ENCODE peak calls at places on chromosomes 13 and 19, in four cellular contexts. H is epithelial cell of esophagus; T is stimulated activated CD4-positive, alpha-beta T cell treated with anti-CD3 and anti-CD28 coated beads, Interleukin-15, amount 100 ng/mL, for 1 hour; K is breast epithelium. O is an unnamed sample.

GRCh38 chr13:112999414-113000177 is 30.6 kb downstream of the MCF2L start:
- DNase-seq in H (no peak), T (no peak), K (no peak), O (no peak)

GRCh38 chr13:35723820-35724219 is 247.3 kb upstream of the MAB21L1 start:
- DNase-seq in H (no peak), T (no peak), K (no peak), O (no peak)

GRCh38 chr13:44293354-44293753 is 80.3 kb upstream of the SERP2 start:
- DNase-seq in H (no peak), T (no peak), K (no peak), O (no peak)

GRCh38 chr13:99617474-99618255 is 116.4 kb downstream of the TM9SF2 start:
- DNase-seq in H (peak), T (no peak), K (no peak), O (peak)

GRCh38 chr13:96091164-96091931 is 1.4 kb downstream of the HS6ST3 start:
- DNase-seq in H (no peak), T (no peak), K (no peak), O (no peak)

GRCh38 chr19:35554076-35554475 is 8.7 kb downstream of the TMEM147 start:
- DNase-seq in H (no peak), T (no peak), K (no peak), O (no peak)

GRCh38 chr13:35995136-35995535 is 136.0 kb downstream of the DCLK1 start:
- DNase-seq in H (no peak), T (no peak), K (no peak), O (peak)

GRCh38 chr13:23567792-23568480 is 2.3 kb upstream of the TNFRSF19 start:
- DNase-seq in H (no peak), T (no peak), K (no peak), O (peak)

GRCh38 chr13:43405457-43405856 is 381.3 kb downstream of the ENOX1 start:
- DNase-seq in H (peak), T (no peak), K (no peak), O (peak)

GRCh38 chr13:32031025-32031814 is at the start of gene FRY:
- DNase-seq in H (peak), T (peak), K (peak), O (peak)

GRCh38 chr13:44299544-44299943 is 74.1 kb upstream of the SERP2 start:
- DNase-seq in H (no peak), T (no peak), K (no peak), O (no peak)

GRCh38 chr13:22432690-22433089 is 748.1 kb upstream of the SGCG start:
- DNase-seq in H (no peak), T (no peak), K (no peak), O (no peak)

GRCh38 chr19:49243726-49244125 is 81.3 kb downstream of the SLC6A16 start:
- DNase-seq in H (no peak), T (no peak), K (no peak), O (no peak)

GRCh38 chr19:42280761-42281174 is 11.7 kb downstream of the CIC start:
- DNase-seq in H (no peak), T (peak), K (no peak), O (peak)

GRCh38 chr19:49591731-49592485 is 926 bp downstream of the PRR12 start:
- DNase-seq in H (peak), T (no peak), K (peak), O (peak)

GRCh38 chr13:98109226-98109625 is 33.7 kb upstream of the FARP1 start:
- DNase-seq in H (no peak), T (no peak), K (no peak), O (no peak)

GRCh38 chr19:16654621-16655020 is 5.3 kb downstream of the SMIM7 start:
- DNase-seq in H (peak), T (no peak), K (no peak), O (no peak)

GRCh38 chr19:19043481-19043880 is 10.1 kb downstream of the ARMC6 start:
- DNase-seq in H (no peak), T (no peak), K (no peak), O (no peak)

GRCh38 chr19:19597809-19598306 is 20.6 kb downstream of the PBX4 start:
- DNase-seq in H (no peak), T (no peak), K (no peak), O (no peak)

GRCh38 chr13:81487151-81487550 is 1146.2 kb upstream of the SPRY2 start:
- DNase-seq in H (peak), T (no peak), K (no peak), O (peak)

GRCh38 chr13:112912726-112913440 is 56.1 kb upstream of the MCF2L start:
- DNase-seq in H (no peak), T (no peak), K (no peak), O (no peak)

GRCh38 chr19:58577581-58578429 is 4.7 kb upstream of the MZF1 start:
- DNase-seq in H (no peak), T (no peak), K (no peak), O (no peak)

GRCh38 chr13:102901615-102902305 is 55.9 kb downstream of the ERCC5 start:
- DNase-seq in H (peak), T (no peak), K (no peak), O (no peak)

GRCh38 chr19:50244695-50245094 is 41.3 kb downstream of the MYH14 start:
- DNase-seq in H (no peak), T (no peak), K (no peak), O (no peak)

GRCh38 chr13:27691207-27691606 is 69.5 kb downstream of the POLR1D start:
- DNase-seq in H (no peak), T (no peak), K (no peak), O (no peak)

GRCh38 chr13:41883147-41883546 is 77.8 kb downstream of the VWA8 start:
- DNase-seq in H (no peak), T (no peak), K (no peak), O (no peak)

GRCh38 chr19:18605546-18606280 is 886 bp downstream of the CRLF1 start:
- DNase-seq in H (no peak), T (no peak), K (no peak), O (no peak)

GRCh38 chr19:47471733-47472457 is at the start of gene SLC8A2:
- DNase-seq in H (peak), T (peak), K (no peak), O (peak)

GRCh38 chr13:109162248-109163051 is 533.0 kb downstream of the MYO16 start:
- DNase-seq in H (peak), T (no peak), K (no peak), O (peak)

GRCh38 chr19:11279505-11280236 is 16.3 kb upstream of the TSPAN16 start:
- DNase-seq in H (no peak), T (no peak), K (no peak), O (no peak)

GRCh38 chr13:44755872-44756271 is 179.7 kb upstream of the TSC22D1 start:
- DNase-seq in H (peak), T (no peak), K (no peak), O (peak)

GRCh38 chr13:106599875-106600797 is 32.2 kb upstream of the ARGLU1 start:
- DNase-seq in H (no peak), T (no peak), K (no peak), O (peak)

GRCh38 chr13:51222510-51223283 is 499 bp downstream of the FAM124A start:
- DNase-seq in H (no peak), T (no peak), K (no peak), O (no peak)

O was measured in MCF 10A.